ENCODE peak calls at places on chromosomes 13 and 19, in seven cellular contexts. One of them, this sample, is unnamed.

GRCh38 chr13:101146101-101146898 is 270.0 kb downstream of the NALCN start:
- DNase-seq in thoracic aorta: no peak
- DNase-seq in tibial nerve: no peak
- DNase-seq in Peyer's patch: no peak
- DNase-seq in fibroblast of pulmonary artery: no peak
- DNase-seq in lower lobe of right lung: no peak
- DNase-seq in left lung: no peak
- DNase-seq in this sample: no peak

GRCh38 chr19:47225746-47226425 is 5.1 kb downstream of the BBC3 start:
- DNase-seq in lower lobe of right lung: peak
- DNase-seq in thoracic aorta: peak
- DNase-seq in left lung: peak
- DNase-seq in fibroblast of pulmonary artery: peak
- DNase-seq in tibial nerve: peak
- DNase-seq in Peyer's patch: peak
- DNase-seq in this sample: no peak

GRCh38 chr19:18847516-18848463 is 16.0 kb downstream of the UPF1 start:
- DNase-seq in Peyer's patch: no peak
- DNase-seq in tibial nerve: no peak
- DNase-seq in lower lobe of right lung: peak
- DNase-seq in fibroblast of pulmonary artery: peak
- DNase-seq in thoracic aorta: no peak
- DNase-seq in left lung: no peak
- DNase-seq in this sample: no peak

GRCh38 chr13:39273953-39274352 is 235.7 kb downstream of the NHLRC3 start:
- DNase-seq in thoracic aorta: no peak
- DNase-seq in left lung: no peak
- DNase-seq in tibial nerve: no peak
- DNase-seq in lower lobe of right lung: no peak
- DNase-seq in Peyer's patch: no peak
- DNase-seq in fibroblast of pulmonary artery: peak
- DNase-seq in this sample: no peak

GRCh38 chr19:2173841-2174577 is 10.3 kb downstream of the DOT1L start:
- DNase-seq in left lung: no peak
- DNase-seq in lower lobe of right lung: no peak
- DNase-seq in fibroblast of pulmonary artery: no peak
- DNase-seq in thoracic aorta: no peak
- DNase-seq in Peyer's patch: no peak
- DNase-seq in tibial nerve: no peak
- DNase-seq in this sample: no peak

GRCh38 chr19:2221250-2221831 is 14.8 kb downstream of the PLEKHJ1 start:
- DNase-seq in tibial nerve: no peak
- DNase-seq in lower lobe of right lung: no peak
- DNase-seq in fibroblast of pulmonary artery: no peak
- DNase-seq in Peyer's patch: no peak
- DNase-seq in thoracic aorta: no peak
- DNase-seq in left lung: no peak
- DNase-seq in this sample: no peak

GRCh38 chr19:53086949-53087348 is 16.3 kb downstream of the ZNF160 start:
- DNase-seq in tibial nerve: no peak
- DNase-seq in fibroblast of pulmonary artery: peak
- DNase-seq in lower lobe of right lung: no peak
- DNase-seq in thoracic aorta: no peak
- DNase-seq in left lung: no peak
- DNase-seq in Peyer's patch: no peak
- DNase-seq in this sample: no peak

GRCh38 chr19:43316591-43317319 is 36.7 kb upstream of the CD177 start:
- DNase-seq in lower lobe of right lung: no peak
- DNase-seq in left lung: no peak
- DNase-seq in Peyer's patch: no peak
- DNase-seq in tibial nerve: no peak
- DNase-seq in fibroblast of pulmonary artery: peak
- DNase-seq in thoracic aorta: no peak
- DNase-seq in this sample: no peak

GRCh38 chr13:100675660-100676129 is 1.1 kb upstream of the TMTC4 start:
- DNase-seq in lower lobe of right lung: no peak
- DNase-seq in fibroblast of pulmonary artery: no peak
- DNase-seq in thoracic aorta: no peak
- DNase-seq in Peyer's patch: no peak
- DNase-seq in tibial nerve: no peak
- DNase-seq in left lung: no peak
- DNase-seq in this sample: no peak

GRCh38 chr19:19528721-19529490 is at the start of gene YJEFN3:
- DNase-seq in left lung: no peak
- DNase-seq in lower lobe of right lung: no peak
- DNase-seq in fibroblast of pulmonary artery: no peak
- DNase-seq in Peyer's patch: no peak
- DNase-seq in tibial nerve: no peak
- DNase-seq in thoracic aorta: no peak
- DNase-seq in this sample: no peak

GRCh38 chr19:17421942-17422341 is 2.1 kb downstream of the MVB12A start:
- DNase-seq in lower lobe of right lung: no peak
- DNase-seq in fibroblast of pulmonary artery: no peak
- DNase-seq in Peyer's patch: no peak
- DNase-seq in left lung: no peak
- DNase-seq in tibial nerve: no peak
- DNase-seq in thoracic aorta: no peak
- DNase-seq in this sample: no peak

GRCh38 chr19:46746281-46746965 is at the start of gene STRN4:
- DNase-seq in left lung: no peak
- DNase-seq in fibroblast of pulmonary artery: no peak
- DNase-seq in thoracic aorta: no peak
- DNase-seq in lower lobe of right lung: no peak
- DNase-seq in Peyer's patch: peak
- DNase-seq in tibial nerve: no peak
- DNase-seq in this sample: no peak

GRCh38 chr19:47615714-47616113 is 6.8 kb downstream of the BICRA start:
- DNase-seq in left lung: no peak
- DNase-seq in thoracic aorta: no peak
- DNase-seq in Peyer's patch: no peak
- DNase-seq in fibroblast of pulmonary artery: no peak
- DNase-seq in tibial nerve: no peak
- DNase-seq in lower lobe of right lung: no peak
- DNase-seq in this sample: no peak

GRCh38 chr19:9702186-9702585 is 27.3 kb upstream of the ZNF562 start:
- DNase-seq in left lung: no peak
- DNase-seq in thoracic aorta: no peak
- DNase-seq in lower lobe of right lung: no peak
- DNase-seq in tibial nerve: no peak
- DNase-seq in fibroblast of pulmonary artery: no peak
- DNase-seq in Peyer's patch: no peak
- DNase-seq in this sample: no peak

GRCh38 chr19:9705836-9706235 is 30.9 kb upstream of the ZNF562 start:
- DNase-seq in thoracic aorta: no peak
- DNase-seq in fibroblast of pulmonary artery: no peak
- DNase-seq in left lung: no peak
- DNase-seq in lower lobe of right lung: no peak
- DNase-seq in Peyer's patch: no peak
- DNase-seq in tibial nerve: no peak
- DNase-seq in this sample: no peak

DNA sequence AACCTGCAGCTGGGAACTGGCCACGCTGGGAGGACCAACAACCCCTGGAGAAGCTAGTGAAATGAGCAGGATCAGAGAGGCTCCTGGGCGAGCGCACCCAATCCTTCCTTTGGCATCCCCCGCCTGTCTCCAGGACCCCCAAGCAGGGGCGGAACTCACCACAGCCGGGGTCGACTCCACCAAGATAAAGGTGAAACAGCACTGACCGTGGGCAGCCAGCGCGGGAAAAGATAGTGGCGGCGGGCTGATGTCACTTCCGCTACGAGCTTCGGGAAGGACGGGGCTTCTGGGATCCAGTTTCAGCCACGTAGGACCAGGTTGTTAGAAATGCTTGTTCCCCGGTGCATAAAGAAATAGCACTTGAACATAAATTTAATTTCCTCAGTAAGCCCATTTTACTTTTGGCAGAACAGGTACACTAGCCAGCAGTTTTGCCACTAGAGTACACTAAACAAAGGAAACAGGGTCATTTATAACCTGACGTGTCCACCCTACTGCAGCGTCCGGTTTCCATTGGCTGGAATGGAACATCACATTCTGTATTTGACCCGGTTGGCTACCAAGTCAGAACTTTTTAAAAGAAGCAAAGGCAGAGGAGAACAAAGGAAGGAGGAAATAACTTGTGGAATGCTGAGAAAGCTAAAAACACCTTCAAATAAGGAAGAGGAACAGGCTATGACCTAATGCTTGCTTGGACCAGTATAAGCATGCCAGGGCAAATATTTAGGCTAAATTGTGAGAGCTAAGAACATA is 25.5 kb upstream of the ZNF562 start:
- DNase-seq in left lung: no peak
- DNase-seq in tibial nerve: no peak
- DNase-seq in thoracic aorta: no peak
- DNase-seq in fibroblast of pulmonary artery: no peak
- DNase-seq in Peyer's patch: no peak
- DNase-seq in lower lobe of right lung: no peak
- DNase-seq in this sample: no peak
- H3K4me3 ChIP-seq in left lung: no peak
- H3K4me3 ChIP-seq in tibial nerve: no peak
- H3K4me3 ChIP-seq in thoracic aorta: no peak
- H3K4me3 ChIP-seq in fibroblast of pulmonary artery: no peak
- H3K4me3 ChIP-seq in Peyer's patch: no peak
- H3K4me3 ChIP-seq in lower lobe of right lung: no peak
- H3K4me3 ChIP-seq in this sample: no peak

GRCh38 chr13:99652141-99652540 is 150.9 kb downstream of the TM9SF2 start:
- DNase-seq in lower lobe of right lung: no peak
- DNase-seq in left lung: no peak
- DNase-seq in fibroblast of pulmonary artery: no peak
- DNase-seq in Peyer's patch: no peak
- DNase-seq in thoracic aorta: no peak
- DNase-seq in tibial nerve: no peak
- DNase-seq in this sample: no peak

GRCh38 chr13:99652901-99653300 is 151.6 kb downstream of the TM9SF2 start:
- DNase-seq in left lung: no peak
- DNase-seq in fibroblast of pulmonary artery: no peak
- DNase-seq in Peyer's patch: no peak
- DNase-seq in thoracic aorta: no peak
- DNase-seq in tibial nerve: no peak
- DNase-seq in lower lobe of right lung: no peak
- DNase-seq in this sample: no peak

GRCh38 chr13:99653526-99653925 is 152.3 kb downstream of the TM9SF2 start:
- DNase-seq in Peyer's patch: no peak
- DNase-seq in tibial nerve: no peak
- DNase-seq in lower lobe of right lung: no peak
- DNase-seq in thoracic aorta: no peak
- DNase-seq in left lung: no peak
- DNase-seq in fibroblast of pulmonary artery: no peak
- DNase-seq in this sample: no peak

GRCh38 chr13:99655351-99656091 is 154.2 kb downstream of the TM9SF2 start:
- DNase-seq in fibroblast of pulmonary artery: no peak
- DNase-seq in thoracic aorta: no peak
- DNase-seq in lower lobe of right lung: no peak
- DNase-seq in Peyer's patch: no peak
- DNase-seq in left lung: no peak
- DNase-seq in tibial nerve: no peak
- DNase-seq in this sample: no peak

GRCh38 chr13:99654076-99654475 is 152.8 kb downstream of the TM9SF2 start:
- DNase-seq in left lung: no peak
- DNase-seq in Peyer's patch: no peak
- DNase-seq in lower lobe of right lung: no peak
- DNase-seq in fibroblast of pulmonary artery: no peak
- DNase-seq in thoracic aorta: no peak
- DNase-seq in tibial nerve: no peak
- DNase-seq in this sample: no peak
- TF ChIP-seq CTCF in left lung: no peak
- TF ChIP-seq CTCF in Peyer's patch: no peak
- TF ChIP-seq CTCF in lower lobe of right lung: no peak
- TF ChIP-seq CTCF in fibroblast of pulmonary artery: no peak
- TF ChIP-seq CTCF in thoracic aorta: no peak
- TF ChIP-seq CTCF in tibial nerve: no peak
- TF ChIP-seq CTCF in this sample: no peak

GRCh38 chr19:45293682-45294081 is 29.0 kb downstream of the CKM start:
- DNase-seq in lower lobe of right lung: no peak
- DNase-seq in fibroblast of pulmonary artery: no peak
- DNase-seq in thoracic aorta: no peak
- DNase-seq in left lung: no peak
- DNase-seq in Peyer's patch: no peak
- DNase-seq in tibial nerve: no peak
- DNase-seq in this sample: no peak
- H3K4me3 ChIP-seq in lower lobe of right lung: no peak
- H3K4me3 ChIP-seq in fibroblast of pulmonary artery: no peak
- H3K4me3 ChIP-seq in thoracic aorta: no peak
- H3K4me3 ChIP-seq in left lung: no peak
- H3K4me3 ChIP-seq in Peyer's patch: no peak
- H3K4me3 ChIP-seq in tibial nerve: no peak
- H3K4me3 ChIP-seq in this sample: no peak

GRCh38 chr19:33392341-33393285 is 19.1 kb downstream of the CEBPG start:
- DNase-seq in left lung: peak
- DNase-seq in tibial nerve: peak
- DNase-seq in lower lobe of right lung: peak
- DNase-seq in fibroblast of pulmonary artery: no peak
- DNase-seq in Peyer's patch: no peak
- DNase-seq in thoracic aorta: no peak
- DNase-seq in this sample: no peak

GRCh38 chr19:33391631-33392249 is 18.2 kb downstream of the CEBPG start:
- DNase-seq in tibial nerve: peak
- DNase-seq in left lung: no peak
- DNase-seq in fibroblast of pulmonary artery: no peak
- DNase-seq in lower lobe of right lung: no peak
- DNase-seq in thoracic aorta: no peak
- DNase-seq in Peyer's patch: no peak
- DNase-seq in this sample: no peak

GRCh38 chr19:33394723-33395560 is 21.4 kb downstream of the CEBPG start:
- DNase-seq in tibial nerve: no peak
- DNase-seq in fibroblast of pulmonary artery: no peak
- DNase-seq in left lung: peak
- DNase-seq in Peyer's patch: no peak
- DNase-seq in thoracic aorta: no peak
- DNase-seq in lower lobe of right lung: peak
- DNase-seq in this sample: no peak

GRCh38 chr19:33394006-33394722 is 20.7 kb downstream of the CEBPG start:
- DNase-seq in tibial nerve: peak
- DNase-seq in Peyer's patch: no peak
- DNase-seq in fibroblast of pulmonary artery: peak
- DNase-seq in left lung: peak
- DNase-seq in lower lobe of right lung: peak
- DNase-seq in thoracic aorta: no peak
- DNase-seq in this sample: no peak

DNA sequence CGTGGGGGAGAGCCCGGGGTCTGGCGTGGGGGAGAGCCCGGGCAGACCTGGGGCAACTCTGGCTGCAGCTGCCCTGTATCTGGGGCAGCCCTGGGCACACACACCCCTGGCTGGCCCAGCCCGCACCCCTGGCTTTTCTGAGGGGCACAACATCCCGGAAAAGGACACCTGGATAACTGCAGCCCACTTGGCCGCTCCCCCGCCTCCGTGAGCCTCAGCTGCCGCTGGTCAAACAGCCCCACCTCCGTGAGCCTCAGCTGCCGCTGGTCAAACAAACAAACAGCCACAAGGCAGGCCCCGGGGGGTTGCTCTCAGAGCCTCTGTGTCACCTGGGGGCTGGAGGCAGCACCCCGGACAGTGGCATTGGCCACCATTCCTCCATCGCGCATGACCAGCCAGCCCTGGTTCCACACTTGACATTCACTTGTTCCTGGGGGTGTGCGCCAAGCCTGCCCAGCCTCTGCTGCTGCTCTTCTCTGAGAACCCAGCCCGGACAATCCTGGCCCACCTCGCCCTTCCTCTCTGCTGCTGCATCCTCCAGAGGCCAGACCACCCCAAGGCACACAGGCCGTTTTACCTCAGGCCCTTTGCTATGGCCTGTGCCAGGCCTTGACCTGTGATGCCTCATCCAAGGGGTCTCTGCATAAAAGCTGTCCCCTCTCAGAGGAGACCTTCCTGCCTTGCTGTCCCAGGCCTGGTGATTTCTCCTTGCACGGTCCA is 19.9 kb downstream of the CEBPG start:
- DNase-seq in Peyer's patch: no peak
- DNase-seq in left lung: peak
- DNase-seq in tibial nerve: peak
- DNase-seq in lower lobe of right lung: peak
- DNase-seq in thoracic aorta: no peak
- DNase-seq in fibroblast of pulmonary artery: no peak
- DNase-seq in this sample: no peak
- TF ChIP-seq CTCF in Peyer's patch: no peak
- TF ChIP-seq CTCF in left lung: no peak
- TF ChIP-seq CTCF in tibial nerve: no peak
- TF ChIP-seq CTCF in lower lobe of right lung: no peak
- TF ChIP-seq CTCF in thoracic aorta: no peak
- TF ChIP-seq CTCF in fibroblast of pulmonary artery: no peak
- TF ChIP-seq CTCF in this sample: no peak